ENCODE peak calls at places on chromosomes 12 and 14, in ten cellular contexts. D, J, H, G, I, X, E, M, C and Z are unnamed samples. For H3K9me3, the result is how much of the 10 kb centered on the place peaks cover.

GRCh38 chr14:104977681-104978647 is at the start of gene AHNAK2:
- DNase-seq in D (peak), J (peak), H (peak), G (peak), I (peak), X (peak), E (no peak), M (peak), C (peak), Z (peak)

GRCh38 chr12:26017484-26018211 is 59.2 kb downstream of the RASSF8 start:
- DNase-seq in D (peak), J (peak), H (peak), G (no peak), I (no peak), X (peak), E (peak), M (no peak), C (peak), Z (no peak)

GRCh38 chr12:50557421-50557820 is 52.6 kb downstream of the DIP2B start:
- DNase-seq in D (no peak), J (no peak), H (no peak), G (no peak), I (no peak), X (no peak), E (no peak), M (no peak), C (no peak), Z (no peak)

GRCh38 chr12:64450711-64451486 is 1.0 kb upstream of the TBK1 start:
- DNase-seq in D (peak), J (peak), H (peak), G (no peak), I (no peak), X (peak), E (peak), M (no peak), C (no peak), Z (no peak)

GRCh38 chr12:11824069-11824468 is 174.6 kb downstream of the ETV6 start:
- DNase-seq in D (no peak), J (no peak), H (no peak), G (no peak), I (no peak), X (no peak), E (no peak), M (no peak), C (no peak), Z (no peak)

GRCh38 chr12:98228619-98229538 is 286.5 kb upstream of the TMPO start:
- DNase-seq in D (no peak), J (no peak), H (no peak), G (no peak), I (no peak), X (no peak), E (no peak), M (no peak), C (no peak), Z (no peak)

GRCh38 chr12:128823216-128823915 is 392 bp downstream of the SLC15A4 start:
- DNase-seq in D (peak), J (no peak), H (peak), G (no peak), I (peak), X (peak), E (no peak), M (no peak), C (peak), Z (peak)

GRCh38 chr12:94287245-94287628 is 138.9 kb downstream of the PLXNC1 start:
- DNase-seq in D (peak), J (no peak), H (peak), G (no peak), I (no peak), X (no peak), E (no peak), M (no peak), C (no peak), Z (no peak)

GRCh38 chr14:95531473-95531872 is 3.4 kb upstream of the GLRX5 start:
- DNase-seq in D (no peak), J (peak), H (no peak), G (no peak), I (no peak), X (peak), E (no peak), M (no peak), C (no peak), Z (no peak)

GRCh38 chr12:119693006-119693405 is 25.1 kb downstream of the PRKAB1 start:
- DNase-seq in D (peak), J (peak), H (no peak), G (no peak), I (no peak), X (peak), E (no peak), M (no peak), C (peak), Z (peak)

GRCh38 chr14:104969741-104970230 is 8.4 kb downstream of the AHNAK2 start:
- DNase-seq in D (no peak), J (no peak), H (no peak), G (no peak), I (peak), X (no peak), E (no peak), M (peak), C (no peak), Z (no peak)

GRCh38 chr12:44672042-44672441 is 204.1 kb downstream of the NELL2 start:
- DNase-seq in D (no peak), J (no peak), H (peak), G (no peak), I (no peak), X (no peak), E (no peak), M (no peak), C (no peak), Z (no peak)

GRCh38 chr12:116955382-116956021 is 44.8 kb downstream of the FBXW8 start:
- DNase-seq in D (peak), J (peak), H (peak), G (no peak), I (no peak), X (peak), E (no peak), M (peak), C (peak), Z (no peak)

GRCh38 chr12:10801727-10802126 is 700 bp downstream of the TAS2R7 start:
- DNase-seq in D (no peak), J (no peak), H (peak), G (no peak), I (no peak), X (no peak), E (no peak), M (no peak), C (no peak), Z (no peak)

GRCh38 chr14:94517248-94517640 is 8.0 kb upstream of the SERPINA12 start:
- DNase-seq in D (no peak), J (no peak), H (peak), G (no peak), I (no peak), X (peak), E (no peak), M (no peak), C (no peak), Z (no peak)

GRCh38 chr14:96265387-96265786 is 9.4 kb downstream of the BDKRB1 start:
- DNase-seq in D (no peak), J (peak), H (no peak), G (no peak), I (no peak), X (no peak), E (no peak), M (no peak), C (peak), Z (no peak)

GRCh38 chr12:96522283-96522682 is 32.9 kb downstream of the CFAP54 start:
- DNase-seq in D (no peak), J (no peak), H (peak), G (no peak), I (no peak), X (no peak), E (no peak), M (no peak), C (no peak), Z (no peak)

GRCh38 chr12:65911321-65911720 is 87.0 kb downstream of the HMGA2 start:
- DNase-seq in D (peak), J (peak), H (no peak), G (no peak), I (no peak), X (peak), E (no peak), M (no peak), C (peak), Z (no peak)

GRCh38 chr12:108720757-108721514 is 10.4 kb downstream of the CORO1C start:
- DNase-seq in D (no peak), J (peak), H (no peak), G (no peak), I (no peak), X (peak), E (no peak), M (no peak), C (no peak), Z (no peak)

DNA sequence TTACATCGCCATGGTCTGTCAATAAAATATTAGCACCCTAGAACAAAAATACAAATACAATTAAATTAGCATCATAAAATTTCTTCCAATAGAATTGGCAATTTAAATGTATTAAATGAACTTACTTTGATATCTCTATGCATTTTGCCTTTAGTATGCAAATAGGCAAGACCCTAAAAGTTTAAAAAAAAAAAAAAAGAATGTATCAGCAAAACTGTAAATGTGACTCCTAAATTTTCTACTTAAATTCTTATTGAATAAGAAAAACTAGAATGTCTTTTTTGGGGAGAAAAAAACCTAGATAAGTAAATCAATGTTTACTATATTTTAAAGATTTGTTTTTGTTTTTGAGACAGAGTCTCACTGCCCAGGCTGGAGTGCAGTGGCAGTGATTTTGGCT is 56.2 kb downstream of the MAP4K5 start:
- DNase-seq in D (no peak), J (no peak), H (no peak), G (no peak), I (no peak), X (no peak), E (no peak), M (no peak), C (no peak), Z (no peak)
- H3K9me3 ChIP-seq in D (under half), J (under half), H (under half), G (under half), I (under half), X (under half), E (under half), M (under half), C (under half), Z (under half)

DNA sequence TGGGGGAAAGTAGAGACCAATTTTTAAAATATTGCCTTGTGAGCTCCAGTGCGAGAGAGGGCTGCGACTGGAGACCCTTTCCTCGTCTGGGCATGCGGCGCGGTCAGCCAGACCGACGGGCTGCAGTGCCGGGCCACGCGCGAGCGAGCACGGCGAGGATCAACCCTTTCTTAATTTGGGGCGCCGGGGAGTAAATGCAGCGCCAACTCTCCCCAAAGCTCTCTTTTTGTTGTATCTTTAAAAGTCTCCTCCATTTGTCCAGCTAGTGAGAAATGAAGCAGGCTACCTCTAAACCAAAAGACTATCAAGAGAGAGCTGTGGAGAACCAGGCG is 1.5 kb downstream of the SIX1 start:
- DNase-seq in D (no peak), J (no peak), H (peak), G (no peak), I (peak), X (peak), E (no peak), M (no peak), C (no peak), Z (no peak)
- H3K9me3 ChIP-seq in D (under half), J (under half), H (under half), G (under half), I (under half), X (under half), E (under half), M (under half), C (under half), Z (under half)

GRCh38 chr14:70441641-70442040 is 10.3 kb upstream of the ADAM21 start:
- DNase-seq in D (no peak), J (no peak), H (no peak), G (no peak), I (no peak), X (peak), E (no peak), M (no peak), C (no peak), Z (no peak)
- H3K9me3 ChIP-seq in D (under half), J (under half), H (half or more), G (under half), I (under half), X (under half), E (under half), M (under half), C (under half), Z (under half)

DNA sequence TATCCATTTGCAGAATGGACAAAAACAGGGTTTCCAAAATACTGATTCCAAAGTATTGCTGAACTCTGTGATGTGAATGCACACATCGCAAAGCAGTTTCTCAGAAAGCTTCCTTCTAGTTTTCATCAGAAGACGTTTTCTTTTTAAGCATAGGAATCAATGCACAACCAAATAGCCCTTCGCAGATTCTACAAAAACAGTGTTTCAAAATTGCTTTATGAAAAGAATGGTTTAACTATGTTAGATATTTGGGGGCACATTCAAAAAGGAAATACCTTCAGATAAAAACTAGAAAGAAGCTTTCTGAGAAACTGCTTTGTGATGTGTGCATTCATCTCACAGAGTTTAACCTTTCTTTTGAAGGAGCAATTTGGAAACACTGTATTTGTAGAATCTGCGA is 569.7 kb downstream of the ALG10 start:
- DNase-seq in D (no peak), J (no peak), H (no peak), G (no peak), I (no peak), X (no peak), E (no peak), M (no peak), C (no peak), Z (no peak)
- H3K9me3 ChIP-seq in D (under half), J (under half), H (half or more), G (under half), I (half or more), X (under half), E (half or more), M (under half), C (under half), Z (under half)

GRCh38 chr12:124469193-124469888 is 98.1 kb downstream of the NCOR2 start:
- DNase-seq in D (no peak), J (peak), H (peak), G (no peak), I (no peak), X (no peak), E (no peak), M (no peak), C (no peak), Z (no peak)
- H3K9me3 ChIP-seq in D (under half), J (under half), H (under half), G (under half), I (under half), X (under half), E (under half), M (under half), C (under half), Z (under half)

DNA sequence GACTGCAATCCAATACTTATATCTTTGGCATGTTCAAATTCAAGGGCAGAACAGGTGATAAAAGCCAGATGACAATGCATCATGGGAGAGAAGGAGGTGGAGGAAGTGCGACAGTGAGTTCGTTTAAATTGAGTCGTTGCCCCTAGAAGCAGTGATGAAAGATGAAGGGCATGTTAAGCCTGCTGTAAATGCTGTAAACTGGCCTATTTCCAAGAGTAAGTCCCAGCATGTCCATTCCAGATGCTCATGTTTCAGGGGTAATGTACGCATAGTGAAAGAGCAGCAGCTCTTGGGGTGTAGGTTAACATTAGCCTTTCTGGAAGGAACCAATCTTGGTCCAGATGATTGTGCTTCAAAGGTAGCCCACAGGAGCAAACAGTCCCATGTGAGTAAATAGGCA is 97.1 kb downstream of the C2CD5 start:
- DNase-seq in D (no peak), J (peak), H (no peak), G (no peak), I (no peak), X (no peak), E (no peak), M (no peak), C (no peak), Z (no peak)
- H3K9me3 ChIP-seq in D (under half), J (under half), H (under half), G (under half), I (under half), X (under half), E (under half), M (under half), C (under half), Z (under half)

GRCh38 chr12:100473716-100474150 is at the start of gene NR1H4:
- DNase-seq in D (no peak), J (peak), H (no peak), G (no peak), I (no peak), X (peak), E (no peak), M (no peak), C (peak), Z (peak)

GRCh38 chr12:100473050-100473715 is 483 bp upstream of the NR1H4 start:
- DNase-seq in D (no peak), J (no peak), H (no peak), G (no peak), I (no peak), X (no peak), E (no peak), M (no peak), C (no peak), Z (no peak)

GRCh38 chr12:100472325-100472724 is 1.3 kb upstream of the NR1H4 start:
- DNase-seq in D (no peak), J (no peak), H (no peak), G (no peak), I (no peak), X (no peak), E (no peak), M (no peak), C (no peak), Z (no peak)

GRCh38 chr12:100464529-100464928 is 9.1 kb upstream of the NR1H4 start:
- DNase-seq in D (no peak), J (no peak), H (no peak), G (no peak), I (no peak), X (no peak), E (no peak), M (no peak), C (no peak), Z (no peak)

GRCh38 chr12:100468126-100468525 is 5.5 kb upstream of the NR1H4 start:
- DNase-seq in D (no peak), J (no peak), H (no peak), G (no peak), I (no peak), X (no peak), E (no peak), M (no peak), C (no peak), Z (no peak)
- H3K9me3 ChIP-seq in D (under half), J (under half), H (under half), G (under half), I (under half), X (under half), E (under half), M (under half), C (under half), Z (under half)

GRCh38 chr14:84850595-84850994 is 679.3 kb upstream of the FLRT2 start:
- DNase-seq in D (no peak), J (no peak), H (no peak), G (no peak), I (no peak), X (no peak), E (no peak), M (no peak), C (no peak), Z (no peak)
- H3K9me3 ChIP-seq in D (under half), J (under half), H (under half), G (under half), I (under half), X (under half), E (under half), M (under half), C (under half), Z (under half)